ENCODE peak calls at places on chromosomes 1 and 21, in seven cellular contexts. Y is astrocyte of the spinal cord, N is MM.1S, P is IMR-90, E is HEK293T, K is body of pancreas, Q is ecto neural progenitor cell. W is an unnamed sample.

GRCh38 chr1:170619167-170620030 is 44.5 kb upstream of the PRRX1 start:
- DNase-seq in P (peak), Y (peak), K (no peak), E (no peak), Q (no peak), N (peak), W (no peak)

GRCh38 chr1:161071886-161072371 is 2.2 kb upstream of the ARHGAP30 start:
- DNase-seq in Y (peak), K (peak), E (peak), Q (peak), P (no peak), N (peak), W (peak)

GRCh38 chr1:205777994-205778393 is 2.7 kb upstream of the RAB29 start:
- DNase-seq in Q (no peak), N (no peak), K (no peak), E (no peak), Y (no peak), P (no peak), W (no peak)

GRCh38 chr1:27634166-27634981 is 611 bp downstream of the FGR start:
- DNase-seq in Y (no peak), P (no peak), N (no peak), E (no peak), Q (peak), K (no peak), W (peak)

GRCh38 chr1:117616356-117616755 is 10.5 kb downstream of the TENT5C start:
- DNase-seq in K (peak), Q (no peak), P (no peak), E (no peak), N (peak), Y (no peak), W (no peak)

GRCh38 chr1:91699339-91699970 is 186.5 kb downstream of the TGFBR3 start:
- DNase-seq in K (peak), E (no peak), Q (no peak), Y (no peak), N (no peak), P (peak), W (peak)

GRCh38 chr1:24294228-24294672 is 24.9 kb upstream of the GRHL3 start:
- DNase-seq in E (no peak), Y (peak), Q (no peak), N (no peak), P (peak), K (no peak), W (peak)

GRCh38 chr1:51583532-51583931 is 33.4 kb upstream of the OSBPL9 start:
- DNase-seq in E (no peak), K (peak), Q (no peak), N (no peak), Y (peak), P (peak), W (no peak)

GRCh38 chr1:222314839-222315238 is 233.1 kb downstream of the HHIPL2 start:
- DNase-seq in K (no peak), N (no peak), Y (no peak), E (no peak), Q (no peak), P (no peak), W (no peak)

GRCh38 chr21:46145840-46146691 is 9.3 kb downstream of the FTCD start:
- DNase-seq in Q (no peak), E (no peak), P (no peak), K (no peak), N (no peak), Y (no peak), W (no peak)

GRCh38 chr1:64209221-64209620 is 5.8 kb downstream of the UBE2U start:
- DNase-seq in N (no peak), P (no peak), Y (no peak), Q (no peak), E (no peak), K (no peak), W (peak)

GRCh38 chr1:44842763-44843655 is at the start of gene PTCH2:
- DNase-seq in Q (peak), N (no peak), Y (peak), P (peak), E (peak), K (peak), W (peak)

GRCh38 chr1:234320069-234320468 is 53.2 kb upstream of the COA6 start:
- DNase-seq in E (no peak), K (no peak), P (no peak), Q (no peak), N (no peak), Y (no peak), W (no peak)

GRCh38 chr1:116571215-116571919 is 541 bp upstream of the CD58 start:
- DNase-seq in E (no peak), N (no peak), P (no peak), K (no peak), Y (no peak), Q (no peak), W (no peak)

GRCh38 chr21:35237287-35237686 is 188.2 kb upstream of the RUNX1 start:
- DNase-seq in Q (no peak), N (no peak), K (no peak), P (no peak), E (no peak), Y (no peak), W (no peak)

GRCh38 chr1:201538618-201539551 is at the start of gene NAV1:
- DNase-seq in P (peak), Y (peak), N (no peak), Q (peak), K (peak), E (peak), W (peak)

GRCh38 chr1:159055181-159055621 is 21.4 kb downstream of the AIM2 start:
- DNase-seq in K (no peak), P (no peak), E (no peak), Q (no peak), Y (no peak), N (no peak), W (peak)

GRCh38 chr1:66938618-66939017 is 13.8 kb downstream of the MIER1 start:
- DNase-seq in Y (peak), N (no peak), E (no peak), P (peak), Q (no peak), K (no peak), W (no peak)

GRCh38 chr1:247576514-247576913 is 11.6 kb upstream of the OR2G2 start:
- DNase-seq in K (no peak), N (peak), Y (no peak), P (no peak), E (no peak), Q (no peak), W (peak)

GRCh38 chr21:45098867-45099266 is 24.5 kb downstream of the ADARB1 start:
- DNase-seq in N (peak), Q (no peak), K (no peak), Y (no peak), P (no peak), E (peak), W (peak)

GRCh38 chr1:14968251-14968812 is 185.2 kb upstream of the TMEM51 start:
- DNase-seq in Y (peak), N (no peak), E (no peak), P (peak), Q (peak), K (no peak), W (peak)

GRCh38 chr1:63509718-63510117 is 13.3 kb downstream of the ITGB3BP start:
- DNase-seq in Y (no peak), P (no peak), K (no peak), E (no peak), Q (no peak), N (no peak), W (no peak)

GRCh38 chr21:35911412-35912191 is 148.7 kb downstream of the SETD4 start:
- DNase-seq in P (no peak), Y (no peak), Q (no peak), E (no peak), N (no peak), K (no peak), W (no peak)

GRCh38 chr1:219144659-219145313 is 28.9 kb upstream of the LYPLAL1 start:
- DNase-seq in N (no peak), P (no peak), E (no peak), K (no peak), Q (no peak), Y (no peak), W (no peak)

GRCh38 chr1:62325076-62325475 is 5.8 kb upstream of the KANK4 start:
- DNase-seq in E (no peak), Q (no peak), P (peak), K (no peak), N (no peak), Y (peak), W (no peak)

GRCh38 chr21:42596657-42597056 is 56.8 kb upstream of the PDE9A start:
- DNase-seq in P (no peak), E (no peak), N (no peak), K (no peak), Q (no peak), Y (no peak), W (no peak)

GRCh38 chr1:229258031-229258850 is 12.7 kb upstream of the RAB4A start:
- DNase-seq in P (peak), N (peak), Y (peak), E (peak), Q (peak), K (peak), W (peak)

GRCh38 chr1:42841010-42841409 is 5.4 kb upstream of the ZNF691 start:
- DNase-seq in K (no peak), Q (no peak), P (peak), Y (no peak), E (no peak), N (no peak), W (no peak)

GRCh38 chr1:104064391-104064790 is 314.7 kb downstream of the AMY1C start:
- DNase-seq in K (no peak), Q (no peak), E (no peak), P (no peak), N (no peak), Y (peak), W (no peak)

GRCh38 chr21:46599251-46599572 is 5.7 kb downstream of the S100B start:
- DNase-seq in E (no peak), K (no peak), Q (no peak), Y (peak), P (peak), N (no peak), W (peak)

GRCh38 chr1:87140831-87141540 is 187.7 kb upstream of the LMO4 start:
- DNase-seq in Y (peak), E (no peak), Q (no peak), K (no peak), P (peak), N (no peak), W (no peak)

GRCh38 chr1:214808845-214809460 is 206.0 kb downstream of the CENPF start:
- DNase-seq in Y (peak), N (no peak), K (no peak), Q (no peak), P (peak), E (no peak), W (peak)

GRCh38 chr1:207844374-207844773 is 66.6 kb downstream of the CD34 start:
- DNase-seq in Q (no peak), E (no peak), Y (no peak), P (no peak), K (no peak), N (no peak), W (peak)

GRCh38 chr1:50605186-50605875 is 182.1 kb upstream of the DMRTA2 start:
- DNase-seq in E (peak), P (peak), Q (no peak), N (no peak), K (no peak), Y (peak), W (peak)

GRCh38 chr1:32861904-32862698 is 8.6 kb downstream of the FNDC5 start:
- DNase-seq in K (no peak), Y (no peak), P (peak), N (no peak), Q (no peak), E (no peak), W (no peak)

GRCh38 chr1:56456426-56457101 is 122.8 kb downstream of the PLPP3 start:
- DNase-seq in N (no peak), E (no peak), Q (no peak), P (peak), K (no peak), Y (peak), W (peak)